ENCODE peak calls at places on chromosomes 13 and 19, in eight cellular contexts. One of them, this sample, is unnamed.

GRCh38 chr19:18514800-18515682 is 6.8 kb downstream of the ELL start:
- DNase-seq in HL-60: peak; percentile 92
- DNase-seq in amniotic stem cell: no peak
- DNase-seq in NCI-H1417: peak; percentile 88
- DNase-seq in endothelial cell of umbilical vein: peak; percentile 90
- DNase-seq in T-helper 22 cell: peak; percentile 59
- DNase-seq in GOT3: no peak
- DNase-seq in activated CD8-positive, alpha-beta memory T cell treated with anti-CD3 and anti-CD28 coated beads, Interleukin-2, amount 10 ng/mL, durations not matched to agents 7 days and 5 days: no peak
- DNase-seq in this sample: peak; percentile 81

GRCh38 chr13:58953638-58954037 is 1210.1 kb downstream of the DIAPH3 start:
- DNase-seq in HL-60: no peak
- DNase-seq in T-helper 22 cell: no peak
- DNase-seq in GOT3: no peak
- DNase-seq in activated CD8-positive, alpha-beta memory T cell treated with anti-CD3 and anti-CD28 coated beads, Interleukin-2, amount 10 ng/mL, durations not matched to agents 7 days and 5 days: no peak
- DNase-seq in NCI-H1417: peak; percentile 28
- DNase-seq in amniotic stem cell: no peak
- DNase-seq in endothelial cell of umbilical vein: no peak
- DNase-seq in this sample: no peak

GRCh38 chr19:56113071-56113632 is 7.9 kb downstream of the ZNF787 start:
- DNase-seq in amniotic stem cell: no peak
- DNase-seq in HL-60: peak; percentile 24
- DNase-seq in T-helper 22 cell: no peak
- DNase-seq in activated CD8-positive, alpha-beta memory T cell treated with anti-CD3 and anti-CD28 coated beads, Interleukin-2, amount 10 ng/mL, durations not matched to agents 7 days and 5 days: no peak
- DNase-seq in endothelial cell of umbilical vein: no peak
- DNase-seq in GOT3: no peak
- DNase-seq in NCI-H1417: no peak
- DNase-seq in this sample: no peak

GRCh38 chr19:1136201-1136600 is 32.4 kb downstream of the GPX4 start:
- DNase-seq in T-helper 22 cell: no peak
- DNase-seq in amniotic stem cell: no peak
- DNase-seq in GOT3: no peak
- DNase-seq in endothelial cell of umbilical vein: no peak
- DNase-seq in NCI-H1417: peak; percentile 78
- DNase-seq in HL-60: no peak
- DNase-seq in activated CD8-positive, alpha-beta memory T cell treated with anti-CD3 and anti-CD28 coated beads, Interleukin-2, amount 10 ng/mL, durations not matched to agents 7 days and 5 days: no peak
- DNase-seq in this sample: no peak

GRCh38 chr19:2344381-2344870 is 15.6 kb upstream of the TMPRSS9 start:
- DNase-seq in T-helper 22 cell: no peak
- DNase-seq in HL-60: no peak
- DNase-seq in activated CD8-positive, alpha-beta memory T cell treated with anti-CD3 and anti-CD28 coated beads, Interleukin-2, amount 10 ng/mL, durations not matched to agents 7 days and 5 days: no peak
- DNase-seq in NCI-H1417: no peak
- DNase-seq in endothelial cell of umbilical vein: no peak
- DNase-seq in GOT3: no peak
- DNase-seq in amniotic stem cell: no peak
- DNase-seq in this sample: no peak

GRCh38 chr13:49585220-49586157 is at the start of gene RCBTB1:
- DNase-seq in NCI-H1417: peak; percentile 88
- DNase-seq in HL-60: peak; percentile 55
- DNase-seq in activated CD8-positive, alpha-beta memory T cell treated with anti-CD3 and anti-CD28 coated beads, Interleukin-2, amount 10 ng/mL, durations not matched to agents 7 days and 5 days: peak; percentile 76
- DNase-seq in amniotic stem cell: peak; percentile 39
- DNase-seq in GOT3: peak; percentile 20
- DNase-seq in T-helper 22 cell: peak; percentile 68
- DNase-seq in endothelial cell of umbilical vein: peak; percentile 69
- DNase-seq in this sample: peak; percentile 72

GRCh38 chr19:53365899-53366493 is 491 bp downstream of the ZNF525 start:
- DNase-seq in amniotic stem cell: peak; percentile 21
- DNase-seq in endothelial cell of umbilical vein: no peak
- DNase-seq in HL-60: no peak
- DNase-seq in GOT3: no peak
- DNase-seq in T-helper 22 cell: peak; percentile 28
- DNase-seq in activated CD8-positive, alpha-beta memory T cell treated with anti-CD3 and anti-CD28 coated beads, Interleukin-2, amount 10 ng/mL, durations not matched to agents 7 days and 5 days: peak; percentile 54
- DNase-seq in NCI-H1417: peak; percentile 81
- DNase-seq in this sample: peak; percentile 30

GRCh38 chr13:29978211-29978610 is 127.8 kb upstream of the UBL3 start:
- DNase-seq in amniotic stem cell: no peak
- DNase-seq in NCI-H1417: no peak
- DNase-seq in GOT3: no peak
- DNase-seq in activated CD8-positive, alpha-beta memory T cell treated with anti-CD3 and anti-CD28 coated beads, Interleukin-2, amount 10 ng/mL, durations not matched to agents 7 days and 5 days: no peak
- DNase-seq in HL-60: no peak
- DNase-seq in endothelial cell of umbilical vein: no peak
- DNase-seq in T-helper 22 cell: no peak
- DNase-seq in this sample: no peak

GRCh38 chr19:17075860-17076538 is 422 bp downstream of the MYO9B start:
- DNase-seq in T-helper 22 cell: peak; percentile 46
- DNase-seq in NCI-H1417: peak; percentile 73
- DNase-seq in activated CD8-positive, alpha-beta memory T cell treated with anti-CD3 and anti-CD28 coated beads, Interleukin-2, amount 10 ng/mL, durations not matched to agents 7 days and 5 days: peak; percentile 86
- DNase-seq in amniotic stem cell: peak; percentile 16
- DNase-seq in endothelial cell of umbilical vein: peak; percentile 51
- DNase-seq in HL-60: peak; percentile 51
- DNase-seq in GOT3: no peak
- DNase-seq in this sample: peak; percentile 44

GRCh38 chr13:100610399-100611347 is 22.1 kb upstream of the GGACT start:
- DNase-seq in amniotic stem cell: no peak
- DNase-seq in activated CD8-positive, alpha-beta memory T cell treated with anti-CD3 and anti-CD28 coated beads, Interleukin-2, amount 10 ng/mL, durations not matched to agents 7 days and 5 days: no peak
- DNase-seq in HL-60: peak; percentile 57
- DNase-seq in T-helper 22 cell: no peak
- DNase-seq in NCI-H1417: no peak
- DNase-seq in endothelial cell of umbilical vein: no peak
- DNase-seq in GOT3: no peak
- DNase-seq in this sample: no peak

GRCh38 chr13:85379991-85380390 is 419.2 kb downstream of the SLITRK6 start:
- DNase-seq in GOT3: no peak
- DNase-seq in endothelial cell of umbilical vein: no peak
- DNase-seq in activated CD8-positive, alpha-beta memory T cell treated with anti-CD3 and anti-CD28 coated beads, Interleukin-2, amount 10 ng/mL, durations not matched to agents 7 days and 5 days: no peak
- DNase-seq in HL-60: no peak
- DNase-seq in NCI-H1417: no peak
- DNase-seq in T-helper 22 cell: no peak
- DNase-seq in amniotic stem cell: no peak
- DNase-seq in this sample: no peak

GRCh38 chr13:98749501-98749900 is 3.0 kb downstream of the SLC15A1 start:
- DNase-seq in amniotic stem cell: no peak
- DNase-seq in T-helper 22 cell: no peak
- DNase-seq in HL-60: no peak
- DNase-seq in GOT3: no peak
- DNase-seq in endothelial cell of umbilical vein: no peak
- DNase-seq in activated CD8-positive, alpha-beta memory T cell treated with anti-CD3 and anti-CD28 coated beads, Interleukin-2, amount 10 ng/mL, durations not matched to agents 7 days and 5 days: no peak
- DNase-seq in NCI-H1417: no peak
- DNase-seq in this sample: no peak

GRCh38 chr19:50791594-50792245 is 1.5 kb downstream of the ACP4 start:
- DNase-seq in GOT3: no peak
- DNase-seq in amniotic stem cell: no peak
- DNase-seq in HL-60: no peak
- DNase-seq in endothelial cell of umbilical vein: no peak
- DNase-seq in NCI-H1417: no peak
- DNase-seq in T-helper 22 cell: no peak
- DNase-seq in activated CD8-positive, alpha-beta memory T cell treated with anti-CD3 and anti-CD28 coated beads, Interleukin-2, amount 10 ng/mL, durations not matched to agents 7 days and 5 days: no peak
- DNase-seq in this sample: no peak

GRCh38 chr19:58558066-58558622 is at the start of gene UBE2M:
- DNase-seq in HL-60: peak; percentile 55
- DNase-seq in endothelial cell of umbilical vein: no peak
- DNase-seq in amniotic stem cell: no peak
- DNase-seq in GOT3: no peak
- DNase-seq in NCI-H1417: no peak
- DNase-seq in T-helper 22 cell: peak; percentile 52
- DNase-seq in activated CD8-positive, alpha-beta memory T cell treated with anti-CD3 and anti-CD28 coated beads, Interleukin-2, amount 10 ng/mL, durations not matched to agents 7 days and 5 days: peak; percentile 81
- DNase-seq in this sample: peak; percentile 76

GRCh38 chr19:30428856-30429255 is 56.7 kb downstream of the ZNF536 start:
- DNase-seq in amniotic stem cell: no peak
- DNase-seq in endothelial cell of umbilical vein: no peak
- DNase-seq in activated CD8-positive, alpha-beta memory T cell treated with anti-CD3 and anti-CD28 coated beads, Interleukin-2, amount 10 ng/mL, durations not matched to agents 7 days and 5 days: no peak
- DNase-seq in GOT3: no peak
- DNase-seq in T-helper 22 cell: no peak
- DNase-seq in HL-60: no peak
- DNase-seq in NCI-H1417: no peak
- DNase-seq in this sample: no peak

GRCh38 chr13:27587083-27587482 is 33.2 kb downstream of the LNX2 start:
- DNase-seq in GOT3: no peak
- DNase-seq in T-helper 22 cell: no peak
- DNase-seq in endothelial cell of umbilical vein: no peak
- DNase-seq in HL-60: no peak
- DNase-seq in NCI-H1417: no peak
- DNase-seq in amniotic stem cell: no peak
- DNase-seq in activated CD8-positive, alpha-beta memory T cell treated with anti-CD3 and anti-CD28 coated beads, Interleukin-2, amount 10 ng/mL, durations not matched to agents 7 days and 5 days: no peak
- DNase-seq in this sample: no peak

GRCh38 chr13:45048890-45049407 is 59.6 kb downstream of the GPALPP1 start:
- DNase-seq in GOT3: no peak
- DNase-seq in endothelial cell of umbilical vein: no peak
- DNase-seq in amniotic stem cell: no peak
- DNase-seq in T-helper 22 cell: no peak
- DNase-seq in NCI-H1417: no peak
- DNase-seq in HL-60: no peak
- DNase-seq in activated CD8-positive, alpha-beta memory T cell treated with anti-CD3 and anti-CD28 coated beads, Interleukin-2, amount 10 ng/mL, durations not matched to agents 7 days and 5 days: no peak
- DNase-seq in this sample: no peak